ENCODE peak calls at places on chromosomes 12 and 14, in four cellular contexts. One of them, this sample, is unnamed.

GRCh38 chr12:107163413-107163812 is 70.1 kb upstream of the CRY1 start:
- DNase-seq in astrocyte of the cerebellum: no peak
- DNase-seq in MCF 10A: no peak
- DNase-seq in mesothelial cell of epicardium: no peak
- DNase-seq in this sample: no peak

GRCh38 chr12:19431407-19432308 is 7.6 kb upstream of the AEBP2 start:
- DNase-seq in astrocyte of the cerebellum: peak; percentile 43
- DNase-seq in MCF 10A: peak; percentile 82
- DNase-seq in mesothelial cell of epicardium: peak; percentile 34
- DNase-seq in this sample: peak; percentile 22

GRCh38 chr12:27158322-27158721 is 75.9 kb upstream of the C12orf71 start:
- DNase-seq in astrocyte of the cerebellum: no peak
- DNase-seq in MCF 10A: no peak
- DNase-seq in mesothelial cell of epicardium: no peak
- DNase-seq in this sample: no peak

GRCh38 chr12:52603314-52603713 is 2.1 kb upstream of the KRT72 start:
- DNase-seq in astrocyte of the cerebellum: no peak
- DNase-seq in MCF 10A: no peak
- DNase-seq in mesothelial cell of epicardium: no peak
- DNase-seq in this sample: no peak

GRCh38 chr12:104736307-104736706 is 221.8 kb downstream of the SLC41A2 start:
- DNase-seq in astrocyte of the cerebellum: peak; percentile 72
- DNase-seq in MCF 10A: no peak
- DNase-seq in mesothelial cell of epicardium: no peak
- DNase-seq in this sample: no peak

GRCh38 chr14:56268653-56269052 is 150.4 kb downstream of the PELI2 start:
- DNase-seq in astrocyte of the cerebellum: no peak
- DNase-seq in MCF 10A: no peak
- DNase-seq in mesothelial cell of epicardium: no peak
- DNase-seq in this sample: no peak

GRCh38 chr14:54200726-54201125 is 196.1 kb upstream of the CDKN3 start:
- DNase-seq in astrocyte of the cerebellum: no peak
- DNase-seq in MCF 10A: no peak
- DNase-seq in mesothelial cell of epicardium: no peak
- DNase-seq in this sample: no peak

GRCh38 chr14:94136575-94137331 is 7.3 kb upstream of the IFI27L2 start:
- DNase-seq in astrocyte of the cerebellum: peak; percentile 69
- DNase-seq in MCF 10A: peak; percentile 82
- DNase-seq in mesothelial cell of epicardium: peak; percentile 67
- DNase-seq in this sample: peak; percentile 85

GRCh38 chr14:99756796-99757195 is 36.4 kb upstream of the EML1 start:
- DNase-seq in astrocyte of the cerebellum: no peak
- DNase-seq in MCF 10A: no peak
- DNase-seq in mesothelial cell of epicardium: no peak
- DNase-seq in this sample: no peak

GRCh38 chr14:89672636-89673279 is 255.7 kb upstream of the FOXN3 start:
- DNase-seq in astrocyte of the cerebellum: no peak
- DNase-seq in MCF 10A: no peak
- DNase-seq in mesothelial cell of epicardium: peak; percentile 56
- DNase-seq in this sample: no peak

GRCh38 chr14:106842687-106843086 is 1316.3 kb downstream of the TMEM121 start:
- DNase-seq in astrocyte of the cerebellum: no peak
- DNase-seq in MCF 10A: peak; percentile 29
- DNase-seq in mesothelial cell of epicardium: no peak
- DNase-seq in this sample: no peak

GRCh38 chr14:54106802-54107377 is 150.3 kb upstream of the BMP4 start:
- DNase-seq in astrocyte of the cerebellum: no peak
- DNase-seq in MCF 10A: peak; percentile 21
- DNase-seq in mesothelial cell of epicardium: no peak
- DNase-seq in this sample: no peak

GRCh38 chr14:96838449-96838848 is 41.3 kb downstream of the VRK1 start:
- DNase-seq in astrocyte of the cerebellum: no peak
- DNase-seq in MCF 10A: no peak
- DNase-seq in mesothelial cell of epicardium: no peak
- DNase-seq in this sample: no peak

GRCh38 chr14:63426838-63427237 is 108.1 kb upstream of the GPHB5 start:
- DNase-seq in astrocyte of the cerebellum: no peak
- DNase-seq in MCF 10A: no peak
- DNase-seq in mesothelial cell of epicardium: no peak
- DNase-seq in this sample: no peak

GRCh38 chr14:31084385-31084784 is 58.2 kb upstream of the STRN3 start:
- DNase-seq in astrocyte of the cerebellum: no peak
- DNase-seq in MCF 10A: no peak
- DNase-seq in mesothelial cell of epicardium: no peak
- DNase-seq in this sample: no peak

GRCh38 chr12:98058838-98059237 is 456.6 kb upstream of the TMPO start:
- DNase-seq in astrocyte of the cerebellum: peak; percentile 83
- DNase-seq in MCF 10A: no peak
- DNase-seq in mesothelial cell of epicardium: no peak
- DNase-seq in this sample: no peak

GRCh38 chr14:106372870-106373657 is 846.7 kb downstream of the TMEM121 start:
- DNase-seq in astrocyte of the cerebellum: no peak
- DNase-seq in MCF 10A: peak; percentile 59
- DNase-seq in mesothelial cell of epicardium: no peak
- DNase-seq in this sample: no peak

GRCh38 chr14:20652996-20653975 is 11.8 kb upstream of the OR6S1 start:
- DNase-seq in astrocyte of the cerebellum: no peak
- DNase-seq in MCF 10A: peak; percentile 41
- DNase-seq in mesothelial cell of epicardium: no peak
- DNase-seq in this sample: no peak

GRCh38 chr12:123064885-123065619 is 84.6 kb downstream of the ARL6IP4 start:
- DNase-seq in astrocyte of the cerebellum: no peak
- DNase-seq in MCF 10A: no peak
- DNase-seq in mesothelial cell of epicardium: no peak
- DNase-seq in this sample: no peak

GRCh38 chr14:81401420-81402122 is 1.4 kb upstream of the STON2 start:
- DNase-seq in astrocyte of the cerebellum: peak; percentile 97
- DNase-seq in MCF 10A: peak; percentile 91
- DNase-seq in mesothelial cell of epicardium: no peak
- DNase-seq in this sample: no peak

GRCh38 chr12:23887055-23887835 is 62.2 kb downstream of the SOX5 start:
- DNase-seq in astrocyte of the cerebellum: no peak
- DNase-seq in MCF 10A: no peak
- DNase-seq in mesothelial cell of epicardium: no peak
- DNase-seq in this sample: no peak

GRCh38 chr12:113424915-113425823 is 3.0 kb downstream of the SDSL start:
- DNase-seq in astrocyte of the cerebellum: no peak
- DNase-seq in MCF 10A: peak; percentile 54
- DNase-seq in mesothelial cell of epicardium: no peak
- DNase-seq in this sample: no peak

GRCh38 chr14:103448097-103448496 is 62.9 kb downstream of the MARK3 start:
- DNase-seq in astrocyte of the cerebellum: no peak
- DNase-seq in MCF 10A: peak; percentile 18
- DNase-seq in mesothelial cell of epicardium: no peak
- DNase-seq in this sample: no peak

GRCh38 chr14:75572104-75572503 is 6.3 kb upstream of the FLVCR2 start:
- DNase-seq in astrocyte of the cerebellum: no peak
- DNase-seq in MCF 10A: no peak
- DNase-seq in mesothelial cell of epicardium: no peak
- DNase-seq in this sample: no peak

GRCh38 chr12:2336409-2336829 is 283.6 kb downstream of the CACNA1C start:
- DNase-seq in astrocyte of the cerebellum: peak; percentile 87
- DNase-seq in MCF 10A: peak; percentile 92
- DNase-seq in mesothelial cell of epicardium: no peak
- DNase-seq in this sample: no peak

GRCh38 chr12:117038919-117039318 is 60.3 kb downstream of the TESC start:
- DNase-seq in astrocyte of the cerebellum: no peak
- DNase-seq in MCF 10A: no peak
- DNase-seq in mesothelial cell of epicardium: no peak
- DNase-seq in this sample: no peak

GRCh38 chr14:23681337-23681736 is 45.2 kb downstream of the DHRS2 start:
- DNase-seq in astrocyte of the cerebellum: no peak
- DNase-seq in MCF 10A: no peak
- DNase-seq in mesothelial cell of epicardium: no peak
- DNase-seq in this sample: no peak

GRCh38 chr12:88185988-88186387 is 43.9 kb downstream of the TMTC3 start:
- DNase-seq in astrocyte of the cerebellum: peak; percentile 26
- DNase-seq in MCF 10A: peak; percentile 52
- DNase-seq in mesothelial cell of epicardium: no peak
- DNase-seq in this sample: no peak

GRCh38 chr12:68785358-68785757 is 22.6 kb upstream of the MDM2 start:
- DNase-seq in astrocyte of the cerebellum: no peak
- DNase-seq in MCF 10A: no peak
- DNase-seq in mesothelial cell of epicardium: no peak
- DNase-seq in this sample: no peak

GRCh38 chr14:91911474-91912032 is 35.9 kb downstream of the FBLN5 start:
- DNase-seq in astrocyte of the cerebellum: no peak
- DNase-seq in MCF 10A: peak; percentile 78
- DNase-seq in mesothelial cell of epicardium: no peak
- DNase-seq in this sample: no peak

GRCh38 chr14:70094631-70095030 is 94.1 kb downstream of the SLC8A3 start:
- DNase-seq in astrocyte of the cerebellum: no peak
- DNase-seq in MCF 10A: no peak
- DNase-seq in mesothelial cell of epicardium: no peak
- DNase-seq in this sample: no peak

GRCh38 chr14:70097576-70098256 is 91.0 kb downstream of the SLC8A3 start:
- DNase-seq in astrocyte of the cerebellum: no peak
- DNase-seq in MCF 10A: no peak
- DNase-seq in mesothelial cell of epicardium: no peak
- DNase-seq in this sample: no peak

GRCh38 chr14:70098257-70098809 is 90.4 kb downstream of the SLC8A3 start:
- DNase-seq in astrocyte of the cerebellum: no peak
- DNase-seq in MCF 10A: no peak
- DNase-seq in mesothelial cell of epicardium: no peak
- DNase-seq in this sample: no peak

GRCh38 chr14:70094106-70094505 is 94.6 kb downstream of the SLC8A3 start:
- DNase-seq in astrocyte of the cerebellum: no peak
- DNase-seq in MCF 10A: no peak
- DNase-seq in mesothelial cell of epicardium: no peak
- DNase-seq in this sample: no peak

GRCh38 chr14:70096866-70097265 is 91.9 kb downstream of the SLC8A3 start:
- DNase-seq in astrocyte of the cerebellum: no peak
- DNase-seq in MCF 10A: peak; percentile 9
- DNase-seq in mesothelial cell of epicardium: no peak
- DNase-seq in this sample: no peak
- TF ChIP-seq CTCF in astrocyte of the cerebellum: peak; percentile 40
- TF ChIP-seq CTCF in MCF 10A: no peak
- TF ChIP-seq CTCF in mesothelial cell of epicardium: no peak
- TF ChIP-seq CTCF in this sample: peak; percentile 73

GRCh38 chr14:27528328-27528727 is 930.5 kb upstream of the NOVA1 start:
- DNase-seq in astrocyte of the cerebellum: peak; percentile 43
- DNase-seq in MCF 10A: peak; percentile 57
- DNase-seq in mesothelial cell of epicardium: no peak
- DNase-seq in this sample: no peak
- TF ChIP-seq CTCF in astrocyte of the cerebellum: peak; percentile 70
- TF ChIP-seq CTCF in MCF 10A: peak; percentile 66
- TF ChIP-seq CTCF in mesothelial cell of epicardium: no peak
- TF ChIP-seq CTCF in this sample: peak; percentile 77

DNA sequence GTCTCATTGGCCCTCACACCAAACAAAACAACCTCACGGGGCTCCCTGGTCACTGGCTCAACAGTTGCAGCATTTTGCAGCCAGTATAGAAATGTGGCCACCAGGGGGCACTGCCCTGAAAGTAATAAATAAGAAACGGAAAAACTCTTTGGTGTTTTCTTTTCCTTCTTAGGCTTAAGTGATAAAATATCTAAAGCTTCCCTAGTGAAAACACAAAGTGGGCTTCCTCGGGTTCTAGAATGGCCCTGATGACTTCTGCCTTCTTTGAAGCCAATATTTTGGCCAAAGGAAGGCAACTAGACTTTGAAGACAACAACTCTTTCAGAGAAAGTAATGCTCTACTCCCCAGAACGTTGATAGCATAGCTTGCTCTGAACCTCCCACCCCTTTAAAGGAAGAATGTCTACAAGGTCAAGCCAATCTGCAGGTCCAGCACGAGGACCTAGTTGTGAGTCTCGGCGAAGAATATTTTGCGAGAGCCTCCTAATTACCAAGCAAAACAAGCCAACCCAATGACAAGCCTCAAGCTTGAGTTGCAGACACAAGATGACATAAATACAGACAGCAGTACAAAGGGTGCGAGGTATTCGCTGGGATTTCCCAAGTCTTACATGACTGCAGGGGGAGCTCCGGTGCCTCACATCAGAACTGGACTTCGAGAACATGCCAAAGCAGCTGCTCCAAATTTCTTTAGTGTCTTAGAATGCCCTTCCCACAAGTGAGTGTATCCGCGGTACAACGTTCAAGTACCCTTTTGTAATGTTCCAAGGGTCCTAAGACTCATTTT is 2.6 kb downstream of the ITPK1 start:
- DNase-seq in astrocyte of the cerebellum: peak; percentile 68
- DNase-seq in MCF 10A: peak; percentile 87
- DNase-seq in mesothelial cell of epicardium: peak; percentile 63
- DNase-seq in this sample: no peak
- TF ChIP-seq CTCF in astrocyte of the cerebellum: peak; percentile 69
- TF ChIP-seq CTCF in MCF 10A: peak; percentile 66
- TF ChIP-seq CTCF in mesothelial cell of epicardium: peak; percentile 95
- TF ChIP-seq CTCF in this sample: peak; percentile 92

GRCh38 chr14:28012629-28013415 is 753.8 kb upstream of the FOXG1 start:
- DNase-seq in astrocyte of the cerebellum: no peak
- DNase-seq in MCF 10A: no peak
- DNase-seq in mesothelial cell of epicardium: no peak
- DNase-seq in this sample: no peak
- TF ChIP-seq CTCF in astrocyte of the cerebellum: no peak
- TF ChIP-seq CTCF in MCF 10A: no peak
- TF ChIP-seq CTCF in mesothelial cell of epicardium: no peak
- TF ChIP-seq CTCF in this sample: no peak

GRCh38 chr14:95311752-95312151 is 8.0 kb downstream of the CLMN start:
- DNase-seq in astrocyte of the cerebellum: no peak
- DNase-seq in MCF 10A: peak; percentile 33
- DNase-seq in mesothelial cell of epicardium: no peak
- DNase-seq in this sample: no peak
- TF ChIP-seq CTCF in astrocyte of the cerebellum: no peak
- TF ChIP-seq CTCF in MCF 10A: no peak
- TF ChIP-seq CTCF in mesothelial cell of epicardium: no peak
- TF ChIP-seq CTCF in this sample: no peak

GRCh38 chr12:14185441-14186192 is 179.9 kb upstream of the ATF7IP start:
- DNase-seq in astrocyte of the cerebellum: peak; percentile 20
- DNase-seq in MCF 10A: peak; percentile 61
- DNase-seq in mesothelial cell of epicardium: no peak
- DNase-seq in this sample: no peak

GRCh38 chr12:14188761-14189160 is 176.7 kb upstream of the ATF7IP start:
- DNase-seq in astrocyte of the cerebellum: no peak
- DNase-seq in MCF 10A: no peak
- DNase-seq in mesothelial cell of epicardium: no peak
- DNase-seq in this sample: no peak

GRCh38 chr12:14190694-14191093 is 174.8 kb upstream of the ATF7IP start:
- DNase-seq in astrocyte of the cerebellum: no peak
- DNase-seq in MCF 10A: no peak
- DNase-seq in mesothelial cell of epicardium: no peak
- DNase-seq in this sample: no peak

GRCh38 chr12:14187966-14188365 is 177.5 kb upstream of the ATF7IP start:
- DNase-seq in astrocyte of the cerebellum: no peak
- DNase-seq in MCF 10A: no peak
- DNase-seq in mesothelial cell of epicardium: no peak
- DNase-seq in this sample: no peak

DNA sequence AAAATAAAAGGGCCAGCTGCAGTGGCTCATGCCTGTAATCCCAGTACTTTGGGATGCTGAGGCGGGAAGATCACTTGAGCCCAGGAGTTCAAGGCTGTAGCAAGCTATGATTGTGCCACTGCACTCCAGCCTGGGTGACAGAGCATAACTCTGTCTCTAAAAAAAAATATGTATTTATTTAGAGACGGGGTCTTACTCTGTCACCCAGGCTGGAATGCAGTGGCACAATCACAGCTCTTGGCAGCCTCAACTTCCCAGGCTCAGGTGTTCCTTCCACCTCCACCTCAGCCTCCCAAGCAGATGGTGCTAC is 179.3 kb upstream of the ATF7IP start:
- DNase-seq in astrocyte of the cerebellum: no peak
- DNase-seq in MCF 10A: no peak
- DNase-seq in mesothelial cell of epicardium: no peak
- DNase-seq in this sample: no peak
- TF ChIP-seq CTCF in astrocyte of the cerebellum: no peak
- TF ChIP-seq CTCF in MCF 10A: peak; percentile 4
- TF ChIP-seq CTCF in mesothelial cell of epicardium: no peak
- TF ChIP-seq CTCF in this sample: no peak